ENCODE peak calls at places on chromosomes 4 and X, in four cellular contexts. E is SK-N-SH, H is A549, N is HepG2. L is an unnamed sample.

GRCh38 chr4:169823685-169824084 is 65.9 kb upstream of the HPF1 start:
- DNase-seq in E (no peak), H (no peak), N (peak; percentile 21), L (no peak)

GRCh38 chrX:46710927-46711623 is 47.8 kb downstream of the SLC9A7 start:
- DNase-seq in E (peak; percentile 13), H (no peak), N (no peak), L (no peak)

GRCh38 chrX:153766098-153766817 is 2.2 kb downstream of the PLXNB3 start:
- DNase-seq in E (peak; percentile 74), H (no peak), N (peak; percentile 48), L (no peak)

GRCh38 chrX:17581650-17582049 is 155.6 kb upstream of the SCML1 start:
- DNase-seq in E (no peak), H (no peak), N (no peak), L (no peak)

GRCh38 chr4:84177831-84178230 is 321.3 kb downstream of the NKX6-1 start:
- DNase-seq in E (no peak), H (no peak), N (no peak), L (no peak)

GRCh38 chrX:70436380-70436779 is 8.3 kb upstream of the DLG3 start:
- DNase-seq in E (peak; percentile 37), H (no peak), N (no peak), L (no peak)

GRCh38 chrX:105502336-105502735 is 281.8 kb upstream of the TEX13A start:
- DNase-seq in E (no peak), H (no peak), N (no peak), L (no peak)

GRCh38 chr4:44760142-44760898 is 34.0 kb upstream of the GNPDA2 start:
- DNase-seq in E (peak; percentile 15), H (peak; percentile 1), N (peak; percentile 7), L (no peak)

GRCh38 chrX:100649550-100650356 is 5.8 kb downstream of the SRPX2 start:
- DNase-seq in E (no peak), H (no peak), N (peak; percentile 90), L (no peak)

GRCh38 chr4:26729027-26729426 is 131.6 kb upstream of the STIM2 start:
- DNase-seq in E (no peak), H (no peak), N (peak; percentile 39), L (no peak)

GRCh38 chr4:107531927-107532326 is 188.1 kb downstream of the PAPSS1 start:
- DNase-seq in E (no peak), H (no peak), N (no peak), L (no peak)

GRCh38 chrX:53605004-53605403 is 81.5 kb downstream of the HUWE1 start:
- DNase-seq in E (no peak), H (no peak), N (no peak), L (no peak)

GRCh38 chrX:151100796-151101195 is 75.6 kb upstream of the GPR50 start:
- DNase-seq in E (no peak), H (no peak), N (no peak), L (no peak)

GRCh38 chrX:129599996-129600395 is 54.8 kb downstream of the APLN start:
- DNase-seq in E (no peak), H (no peak), N (no peak), L (no peak)

GRCh38 chrX:137305404-137305803 is 260.5 kb upstream of the ZIC3 start:
- DNase-seq in E (no peak), H (no peak), N (no peak), L (no peak)

GRCh38 chrX:154470434-154470833 is 8.6 kb downstream of the LAGE3 start:
- DNase-seq in E (no peak), H (no peak), N (no peak), L (no peak)

GRCh38 chr4:123477804-123478209 is 81.2 kb downstream of the SPRY1 start:
- DNase-seq in E (no peak), H (no peak), N (peak; percentile 41), L (no peak)

GRCh38 chrX:134794692-134795091 is 136.4 kb upstream of the PLAC1 start:
- DNase-seq in E (no peak), H (no peak), N (no peak), L (no peak)
- TF ChIP-seq PBX3 in E (no peak), H (no peak), N (no peak), L (no peak)

GRCh38 chr4:51942833-51943215 is 77.3 kb downstream of the LRRC66 start:
- DNase-seq in E (no peak), H (no peak), N (no peak), L (no peak)

GRCh38 chr4:51943221-51943620 is 76.9 kb downstream of the LRRC66 start:
- DNase-seq in E (no peak), H (no peak), N (peak; percentile 16), L (no peak)

DNA sequence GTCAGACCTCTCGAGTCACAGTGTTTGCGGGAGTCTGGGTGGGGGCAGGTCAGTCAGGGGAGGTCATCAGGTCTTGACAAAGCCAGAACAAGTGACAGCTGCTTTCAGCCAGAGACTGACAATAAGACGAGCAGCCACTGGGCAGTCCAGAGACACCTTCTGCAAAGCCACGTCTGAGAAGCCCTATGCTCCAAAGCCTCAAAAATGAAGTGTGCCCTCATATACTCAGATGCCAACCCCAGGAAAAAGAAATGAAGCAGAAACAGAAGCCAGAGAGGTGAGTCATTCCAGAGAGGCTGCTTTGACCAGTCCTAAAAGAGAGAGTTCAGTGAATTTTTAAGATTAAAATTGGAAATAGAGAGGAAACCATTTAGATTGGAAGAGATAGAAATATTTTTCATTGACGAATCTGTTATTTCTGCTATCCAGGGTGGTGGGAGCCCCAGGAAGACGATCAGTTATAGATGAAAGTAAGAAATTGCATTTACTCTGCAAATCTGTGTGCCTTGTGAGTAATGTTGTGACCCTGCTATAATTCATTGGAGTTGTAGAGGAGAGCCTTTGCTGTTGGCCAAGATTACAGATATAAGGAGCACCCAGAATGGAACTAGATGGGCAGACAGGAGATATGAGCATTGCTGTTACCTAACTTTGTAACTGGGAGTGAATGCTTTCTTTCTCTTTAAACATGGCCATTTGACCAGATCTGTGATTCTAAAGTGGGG is 77.9 kb downstream of the LRRC66 start:
- DNase-seq in E (no peak), H (no peak), N (no peak), L (no peak)
- TF ChIP-seq PBX3 in E (peak; percentile 19), H (no peak), N (no peak), L (no peak)

GRCh38 chr4:6506616-6507140 is 34.3 kb upstream of the PPP2R2C start:
- DNase-seq in E (no peak), H (no peak), N (no peak), L (no peak)

GRCh38 chr4:6502747-6503465 is 30.5 kb upstream of the PPP2R2C start:
- DNase-seq in E (no peak), H (no peak), N (no peak), L (no peak)

GRCh38 chr4:6509587-6509986 is 37.2 kb upstream of the PPP2R2C start:
- DNase-seq in E (no peak), H (peak; percentile 21), N (no peak), L (no peak)

GRCh38 chr4:6504900-6505496 is 32.6 kb upstream of the PPP2R2C start:
- DNase-seq in E (no peak), H (no peak), N (no peak), L (no peak)

DNA sequence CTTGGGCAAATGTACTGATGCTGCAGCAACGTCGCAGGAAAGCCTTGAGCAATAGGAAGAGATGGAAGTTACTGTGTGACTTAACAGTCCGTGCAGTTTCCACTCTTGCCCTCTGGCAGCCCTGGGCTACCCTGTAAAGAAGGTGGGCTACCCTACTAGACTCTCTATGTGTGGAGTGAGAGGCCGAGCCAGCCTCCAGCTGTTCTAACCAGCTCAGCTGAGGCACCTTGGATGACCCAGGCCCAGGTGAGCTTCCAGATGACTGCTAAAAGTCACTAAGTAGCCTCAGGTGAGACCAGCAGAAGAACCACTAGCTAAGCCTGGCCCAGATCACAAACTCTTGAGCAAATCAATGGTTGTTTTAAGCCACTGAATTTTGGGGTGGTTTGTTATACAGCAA is 34.9 kb upstream of the PPP2R2C start:
- DNase-seq in E (no peak), H (no peak), N (no peak), L (no peak)
- TF ChIP-seq PBX3 in E (no peak), H (no peak), N (no peak), L (no peak)

GRCh38 chrX:49284212-49284611 is 14.6 kb downstream of the PPP1R3F start:
- DNase-seq in E (no peak), H (no peak), N (no peak), L (no peak)
- TF ChIP-seq PBX3 in E (no peak), H (no peak), N (no peak), L (no peak)

DNA sequence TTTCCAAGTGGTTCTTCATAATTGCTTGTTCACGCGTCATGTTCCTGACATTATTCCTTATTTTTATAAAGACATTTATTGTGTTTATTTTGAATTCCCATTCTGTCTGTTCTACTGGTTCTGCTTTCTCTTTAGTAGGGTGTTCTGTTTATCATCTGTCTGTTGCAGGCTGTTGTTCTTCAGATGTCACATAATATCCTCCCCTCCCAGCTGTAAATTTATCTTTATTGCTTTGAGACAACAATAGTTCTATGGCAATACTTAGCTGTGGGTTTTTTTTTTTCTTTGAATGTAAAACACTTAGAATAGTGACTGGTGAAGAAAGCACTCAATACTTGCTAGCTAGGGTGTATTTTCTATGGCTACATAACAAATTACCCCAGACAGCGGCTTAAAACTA is 63.6 kb upstream of the ENPEP start:
- DNase-seq in E (peak; percentile 12), H (no peak), N (no peak), L (no peak)
- TF ChIP-seq PBX3 in E (no peak), H (no peak), N (no peak), L (no peak)

GRCh38 chr4:183635737-183636136 is 23.2 kb downstream of the RWDD4 start:
- DNase-seq in E (no peak), H (no peak), N (no peak), L (no peak)
- TF ChIP-seq PBX3 in E (no peak), H (no peak), N (no peak), L (no peak)

L was measured in GM12878.